ENCODE peak calls at places on chromosomes 7 and 10, in seven cellular contexts. H is GM23338; Y is K562; Z is SK-N-SH; I is HCT116; B is naive thymus-derived CD4-positive, alpha-beta T cell; V is CD8-positive, alpha-beta T cell. F is an unnamed sample. For H3K36me3, the result is how much of the 10 kb centered on the place peaks cover.

GRCh38 chr10:21532694-21533576 is 1.1 kb upstream of the MLLT10 start:
- DNase-seq in Z (no peak), V (no peak), B (no peak), Y (no peak), H (no peak), I (no peak), F (no peak)

GRCh38 chr7:73556208-73557107 is 1.0 kb downstream of the BCL7B start:
- DNase-seq in Y (no peak), B (no peak), Z (no peak), I (no peak), H (no peak), V (no peak), F (no peak)

GRCh38 chr7:31029251-31029650 is 22.9 kb upstream of the ADCYAP1R1 start:
- DNase-seq in Y (no peak), H (no peak), I (no peak), Z (no peak), V (no peak), B (no peak), F (no peak)

GRCh38 chr7:150875791-150876190 is 23.5 kb downstream of the AOC1 start:
- DNase-seq in I (peak), Z (no peak), H (no peak), B (no peak), V (no peak), Y (peak), F (no peak)

GRCh38 chr10:36171546-36171945 is 529.5 kb upstream of the FZD8 start:
- DNase-seq in Z (no peak), H (peak), B (no peak), V (no peak), Y (no peak), I (no peak), F (no peak)

GRCh38 chr7:151174246-151175046 is 7.0 kb upstream of the GBX1 start:
- DNase-seq in V (peak), I (no peak), Z (no peak), Y (no peak), B (no peak), H (peak), F (peak)

GRCh38 chr7:55593515-55594318 is 21.4 kb upstream of the VOPP1 start:
- DNase-seq in H (peak), B (peak), Z (peak), I (peak), Y (peak), V (peak), F (peak)

GRCh38 chr7:117654780-117655179 is 175.0 kb downstream of the CFTR start:
- DNase-seq in Y (no peak), V (no peak), B (no peak), I (no peak), H (no peak), Z (no peak), F (no peak)

GRCh38 chr10:103995134-103995533 is 28.2 kb downstream of the SLK start:
- DNase-seq in V (no peak), Y (no peak), Z (no peak), H (no peak), I (no peak), B (no peak), F (no peak)

GRCh38 chr10:103998803-103999202 is 31.9 kb downstream of the SLK start:
- DNase-seq in Z (no peak), B (no peak), V (no peak), I (no peak), Y (no peak), H (no peak), F (no peak)
- H3K36me3 ChIP-seq in Z (half or more), B (under half), V (under half), I (half or more), Y (half or more), H (under half), F (under half)

DNA sequence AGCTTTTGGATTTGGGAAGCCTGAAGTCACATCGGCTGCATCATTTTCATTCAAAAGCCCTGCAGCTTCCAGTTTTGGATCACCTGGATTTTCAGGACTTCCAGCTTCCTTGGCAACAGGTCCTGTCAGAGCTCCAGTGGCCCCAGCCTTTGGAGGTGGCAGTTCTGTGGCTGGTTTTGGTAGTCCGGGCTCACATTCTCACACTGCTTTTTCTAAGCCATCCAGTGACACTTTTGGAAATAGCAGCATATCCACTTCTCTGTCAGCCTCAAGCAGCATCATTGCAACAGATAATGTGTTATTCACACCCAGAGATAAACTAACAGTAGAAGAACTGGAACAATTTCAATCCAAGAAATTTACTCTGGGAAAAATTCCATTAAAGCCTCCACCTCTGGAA is 18.5 kb downstream of the NUP42 start:
- DNase-seq in Z (no peak), I (no peak), B (no peak), V (no peak), H (no peak), Y (no peak), F (no peak)
- H3K36me3 ChIP-seq in Z (half or more), I (under half), B (under half), V (under half), H (under half), Y (half or more), F (under half)

GRCh38 chr10:80496555-80497172 is 41.0 kb upstream of the SH2D4B start:
- DNase-seq in B (no peak), H (no peak), V (no peak), Z (no peak), Y (no peak), I (no peak), F (no peak)
- H3K36me3 ChIP-seq in B (under half), H (under half), V (under half), Z (under half), Y (half or more), I (under half), F (under half)

GRCh38 chr10:15136129-15136726 is 32.3 kb downstream of the NMT2 start:
- DNase-seq in I (no peak), Y (no peak), B (no peak), Z (no peak), H (no peak), V (no peak), F (no peak)
- H3K36me3 ChIP-seq in I (under half), Y (under half), B (under half), Z (under half), H (under half), V (under half), F (under half)

GRCh38 chr7:3007696-3008095 is 36.0 kb downstream of the CARD11 start:
- DNase-seq in V (no peak), I (no peak), B (no peak), Z (no peak), H (no peak), Y (no peak), F (no peak)

GRCh38 chr7:3011211-3011852 is 32.3 kb downstream of the CARD11 start:
- DNase-seq in I (no peak), Y (no peak), V (no peak), B (no peak), H (no peak), Z (no peak), F (no peak)

GRCh38 chr7:3008386-3008785 is 35.3 kb downstream of the CARD11 start:
- DNase-seq in V (no peak), H (no peak), Z (no peak), I (no peak), Y (no peak), B (no peak), F (no peak)

GRCh38 chr7:3010161-3010560 is 33.5 kb downstream of the CARD11 start:
- DNase-seq in I (no peak), B (no peak), Y (no peak), H (no peak), Z (no peak), V (no peak), F (no peak)

GRCh38 chr7:3009086-3009485 is 34.6 kb downstream of the CARD11 start:
- DNase-seq in I (no peak), H (no peak), B (no peak), Z (no peak), V (no peak), Y (no peak), F (no peak)
- H3K36me3 ChIP-seq in I (under half), H (under half), B (under half), Z (under half), V (under half), Y (under half), F (under half)

GRCh38 chr10:79311581-79312407 is 35.5 kb upstream of the PPIF start:
- DNase-seq in Y (no peak), H (no peak), B (no peak), V (no peak), Z (peak), I (no peak), F (peak)

GRCh38 chr10:79312601-79313187 is 34.6 kb upstream of the PPIF start:
- DNase-seq in I (no peak), Z (peak), B (no peak), Y (no peak), H (no peak), V (no peak), F (peak)

GRCh38 chr10:79308969-79309665 is 38.2 kb upstream of the PPIF start:
- DNase-seq in Z (no peak), H (no peak), B (no peak), I (no peak), Y (no peak), V (no peak), F (peak)

GRCh38 chr10:79310217-79310865 is 36.9 kb upstream of the PPIF start:
- DNase-seq in I (no peak), V (no peak), H (no peak), B (no peak), Z (peak), Y (no peak), F (peak)

GRCh38 chr10:79310911-79311573 is 36.2 kb upstream of the PPIF start:
- DNase-seq in B (no peak), Z (peak), I (no peak), Y (peak), V (no peak), H (no peak), F (no peak)
- H3K36me3 ChIP-seq in B (under half), Z (half or more), I (under half), Y (under half), V (under half), H (under half), F (under half)